ENCODE peak calls at places on chromosomes 12 and 14, in five cellular contexts. R is tibial nerve, I is erythroblast, Z is body of pancreas, Q is transverse colon. Y is an unnamed sample.

GRCh38 chr14:42869681-42870080 is 1263.0 kb downstream of the LRFN5 start:
- DNase-seq in R (no peak), I (no peak), Z (no peak), Q (no peak), Y (no peak)

GRCh38 chr14:92635031-92635430 is 113.4 kb downstream of the LGMN start:
- DNase-seq in R (no peak), I (no peak), Z (no peak), Q (no peak), Y (no peak)

GRCh38 chr12:57461326-57461903 is 1.8 kb downstream of the GLI1 start:
- DNase-seq in R (peak), I (peak), Z (no peak), Q (peak), Y (peak)

GRCh38 chr12:50862316-50862715 is 19.6 kb downstream of the TMPRSS12 start:
- DNase-seq in R (no peak), I (no peak), Z (no peak), Q (no peak), Y (peak)

GRCh38 chr12:80708535-80709328 is 1.3 kb downstream of the MYF6 start:
- DNase-seq in R (no peak), I (no peak), Z (no peak), Q (no peak), Y (no peak)

GRCh38 chr14:23578560-23579310 is at the start of gene JPH4:
- DNase-seq in R (no peak), I (no peak), Z (no peak), Q (no peak), Y (peak)

GRCh38 chr12:115149279-115149678 is 465.3 kb upstream of the TBX3 start:
- DNase-seq in R (no peak), I (no peak), Z (no peak), Q (no peak), Y (no peak)

GRCh38 chr12:29023436-29024076 is 125.5 kb upstream of the FAR2 start:
- DNase-seq in R (no peak), I (no peak), Z (no peak), Q (no peak), Y (no peak)

GRCh38 chr12:52070243-52070925 is 606 bp downstream of the ATG101 start:
- DNase-seq in R (no peak), I (peak), Z (no peak), Q (no peak), Y (no peak)

GRCh38 chr12:108634225-108634795 is 616 bp upstream of the SELPLG start:
- DNase-seq in R (no peak), I (peak), Z (no peak), Q (peak), Y (no peak)

GRCh38 chr14:52792097-52792415 is 649 bp upstream of the GNPNAT1 start:
- DNase-seq in R (no peak), I (no peak), Z (no peak), Q (no peak), Y (no peak)

GRCh38 chr12:128259556-128260070 is 7.4 kb upstream of the TMEM132C start:
- DNase-seq in R (no peak), I (peak), Z (peak), Q (no peak), Y (peak)

GRCh38 chr12:90908465-90908864 is 46.5 kb downstream of the CCER1 start:
- DNase-seq in R (no peak), I (no peak), Z (no peak), Q (no peak), Y (peak)

GRCh38 chr12:81077329-81077685 is 572 bp upstream of the ACSS3 start:
- DNase-seq in R (no peak), I (no peak), Z (no peak), Q (no peak), Y (peak)

GRCh38 chr14:58816416-58817115 is 178.8 kb downstream of the DACT1 start:
- DNase-seq in R (no peak), I (no peak), Z (no peak), Q (no peak), Y (no peak)

GRCh38 chr14:22558221-22558913 is 30.7 kb downstream of the DAD1 start:
- DNase-seq in R (no peak), I (peak), Z (no peak), Q (no peak), Y (no peak)

GRCh38 chr12:113244015-113244983 is 23.0 kb downstream of the TPCN1 start:
- DNase-seq in R (peak), I (no peak), Z (peak), Q (peak), Y (no peak)

GRCh38 chr14:38882533-38882932 is 220.5 kb downstream of the SEC23A start:
- DNase-seq in R (no peak), I (no peak), Z (no peak), Q (no peak), Y (no peak)

GRCh38 chr12:131052891-131053290 is 99.2 kb downstream of the ADGRD1 start:
- DNase-seq in R (no peak), I (no peak), Z (no peak), Q (no peak), Y (no peak)

GRCh38 chr14:32603992-32604391 is 274.9 kb downstream of the AKAP6 start:
- DNase-seq in R (no peak), I (no peak), Z (no peak), Q (no peak), Y (no peak)

GRCh38 chr12:180445-180844 is 33.5 kb downstream of the SLC6A12 start:
- DNase-seq in R (peak), I (peak), Z (no peak), Q (peak), Y (no peak)

GRCh38 chr12:132775502-132776233 is 14.0 kb upstream of the ANKLE2 start:
- DNase-seq in R (no peak), I (no peak), Z (no peak), Q (no peak), Y (no peak)

DNA sequence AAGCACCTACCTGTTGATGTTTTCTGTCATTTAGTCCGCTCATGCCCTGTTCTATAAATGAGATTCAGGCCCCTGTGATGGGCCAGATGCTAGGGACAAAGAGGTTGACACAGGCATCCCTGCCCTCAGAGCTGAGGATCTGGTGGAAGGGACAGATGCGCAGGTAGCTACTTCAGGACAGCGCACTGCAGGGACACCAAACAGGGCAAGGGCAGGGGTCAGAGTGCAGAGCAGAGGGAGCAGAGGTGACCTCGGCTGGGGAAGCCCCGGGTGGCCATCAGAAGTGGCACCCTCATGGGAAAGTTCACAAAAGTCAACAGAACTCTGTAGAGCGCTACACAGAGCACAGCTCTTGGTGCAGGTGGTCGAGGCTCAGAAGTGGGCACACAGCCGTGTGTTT is 5.6 kb upstream of the PNMA1 start:
- DNase-seq in R (no peak), I (no peak), Z (no peak), Q (no peak), Y (no peak)
- TF ChIP-seq POLR2A in R (no peak), I (no peak), Z (no peak), Q (no peak), Y (no peak)

GRCh38 chr14:100365741-100366140 is 42.6 kb downstream of the SLC25A47 start:
- DNase-seq in R (no peak), I (no peak), Z (no peak), Q (no peak), Y (no peak)

GRCh38 chr14:100372357-100373048 is 49.4 kb downstream of the SLC25A47 start:
- DNase-seq in R (no peak), I (peak), Z (no peak), Q (no peak), Y (no peak)

GRCh38 chr14:100370003-100370402 is 46.9 kb downstream of the SLC25A47 start:
- DNase-seq in R (no peak), I (no peak), Z (no peak), Q (no peak), Y (no peak)

GRCh38 chr14:100371773-100372172 is 48.6 kb downstream of the SLC25A47 start:
- DNase-seq in R (no peak), I (no peak), Z (no peak), Q (no peak), Y (no peak)

GRCh38 chr14:100369019-100369418 is 45.9 kb downstream of the SLC25A47 start:
- DNase-seq in R (no peak), I (no peak), Z (no peak), Q (no peak), Y (no peak)
- TF ChIP-seq POLR2A in R (no peak), I (no peak), Z (no peak), Q (no peak), Y (no peak)

DNA sequence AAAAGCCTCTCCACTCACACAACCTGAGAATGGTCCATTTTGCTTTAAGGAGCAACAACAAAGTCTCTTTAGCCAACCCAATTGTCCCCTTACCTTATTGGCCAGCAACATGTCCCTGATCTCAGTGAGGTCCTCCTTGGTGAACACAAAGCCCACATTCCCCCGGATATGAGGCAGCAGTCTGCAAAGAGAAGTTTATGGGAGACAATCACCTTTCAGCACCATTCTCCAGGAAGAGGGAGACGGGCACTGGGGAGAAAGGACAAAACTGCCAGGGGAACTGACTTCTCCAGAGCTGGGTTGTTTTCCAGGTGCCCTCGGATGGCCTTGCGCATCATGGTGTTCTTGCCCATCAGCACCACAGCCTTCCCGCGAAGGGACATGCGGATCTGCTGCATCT is 1.9 kb downstream of the RPLP0 start:
- DNase-seq in R (no peak), I (no peak), Z (no peak), Q (no peak), Y (no peak)
- TF ChIP-seq POLR2A in R (no peak), I (no peak), Z (no peak), Q (no peak), Y (no peak)

GRCh38 chr12:6327159-6327558 is 14.7 kb downstream of the TNFRSF1A start:
- DNase-seq in R (no peak), I (no peak), Z (no peak), Q (no peak), Y (no peak)

GRCh38 chr12:6329693-6330045 is 12.2 kb downstream of the TNFRSF1A start:
- DNase-seq in R (no peak), I (no peak), Z (no peak), Q (no peak), Y (no peak)

GRCh38 chr12:6327591-6328041 is 14.3 kb downstream of the TNFRSF1A start:
- DNase-seq in R (no peak), I (no peak), Z (no peak), Q (no peak), Y (no peak)

GRCh38 chr12:6328945-6329692 is 12.8 kb downstream of the TNFRSF1A start:
- DNase-seq in R (no peak), I (no peak), Z (no peak), Q (no peak), Y (no peak)

DNA sequence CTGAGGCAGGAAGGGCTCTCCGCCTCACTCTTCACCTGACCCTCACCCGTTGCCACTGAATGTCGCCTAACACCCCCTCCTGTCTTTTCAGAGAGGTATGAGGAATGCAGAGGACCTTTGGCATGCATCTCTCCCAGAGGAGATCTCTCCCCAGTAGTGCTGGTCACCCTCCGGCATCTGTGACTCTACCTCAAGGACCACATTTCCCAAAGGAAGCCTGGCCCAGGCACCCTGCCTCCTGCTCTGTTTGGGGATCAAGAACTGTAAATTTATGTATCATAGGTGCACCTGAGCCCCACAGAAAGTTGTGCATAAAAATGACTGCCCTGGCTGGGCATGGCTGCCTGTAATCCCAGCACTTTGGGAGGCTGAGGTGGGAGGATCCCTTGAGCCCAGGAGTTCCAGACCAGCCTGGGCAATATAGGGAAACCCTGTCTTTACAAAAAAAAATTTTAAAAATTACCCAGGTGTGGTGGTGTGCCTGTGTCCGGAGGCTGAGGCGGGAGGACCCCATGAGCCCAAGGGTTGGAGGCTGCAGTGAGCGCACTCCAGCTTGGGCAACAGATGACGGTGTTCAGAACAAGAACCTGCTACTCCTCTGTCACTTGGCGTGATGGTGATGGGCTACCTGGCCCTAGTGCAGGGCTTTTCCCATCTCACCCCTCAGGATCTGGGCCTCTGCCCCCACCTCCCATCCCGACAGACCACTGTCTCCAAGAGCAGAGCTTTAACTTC is 13.7 kb downstream of the TNFRSF1A start:
- DNase-seq in R (no peak), I (no peak), Z (no peak), Q (no peak), Y (no peak)
- TF ChIP-seq POLR2A in R (no peak), I (no peak), Z (no peak), Q (no peak), Y (no peak)

DNA sequence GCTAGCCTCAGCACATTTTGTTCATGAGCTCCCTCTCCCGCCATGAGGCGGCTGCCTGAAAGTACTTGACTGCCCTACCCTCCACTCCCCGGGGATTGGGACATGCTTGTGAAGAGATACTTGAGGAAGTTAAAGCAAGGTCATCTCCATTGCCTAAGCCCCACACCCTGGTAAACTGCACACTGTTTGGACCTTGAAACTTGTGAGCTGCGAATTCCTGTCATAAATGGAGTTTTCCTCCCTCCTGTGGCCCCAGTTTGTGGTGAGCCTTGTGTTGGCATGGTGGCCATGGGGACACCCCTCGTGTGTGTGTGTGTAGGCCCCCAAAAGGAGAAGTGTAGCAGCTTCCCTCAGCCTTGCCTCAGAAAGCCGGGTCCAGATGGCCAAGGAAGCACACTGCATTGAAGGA is 395.5 kb downstream of the ZFP36L1 start:
- DNase-seq in R (no peak), I (no peak), Z (no peak), Q (peak), Y (no peak)
- TF ChIP-seq POLR2A in R (no peak), I (no peak), Z (peak), Q (peak), Y (no peak)

GRCh38 chr14:75340921-75341320 is 62.3 kb downstream of the FOS start:
- DNase-seq in R (peak), I (no peak), Z (peak), Q (peak), Y (no peak)
- TF ChIP-seq POLR2A in R (peak), I (no peak), Z (peak), Q (peak), Y (no peak)

DNA sequence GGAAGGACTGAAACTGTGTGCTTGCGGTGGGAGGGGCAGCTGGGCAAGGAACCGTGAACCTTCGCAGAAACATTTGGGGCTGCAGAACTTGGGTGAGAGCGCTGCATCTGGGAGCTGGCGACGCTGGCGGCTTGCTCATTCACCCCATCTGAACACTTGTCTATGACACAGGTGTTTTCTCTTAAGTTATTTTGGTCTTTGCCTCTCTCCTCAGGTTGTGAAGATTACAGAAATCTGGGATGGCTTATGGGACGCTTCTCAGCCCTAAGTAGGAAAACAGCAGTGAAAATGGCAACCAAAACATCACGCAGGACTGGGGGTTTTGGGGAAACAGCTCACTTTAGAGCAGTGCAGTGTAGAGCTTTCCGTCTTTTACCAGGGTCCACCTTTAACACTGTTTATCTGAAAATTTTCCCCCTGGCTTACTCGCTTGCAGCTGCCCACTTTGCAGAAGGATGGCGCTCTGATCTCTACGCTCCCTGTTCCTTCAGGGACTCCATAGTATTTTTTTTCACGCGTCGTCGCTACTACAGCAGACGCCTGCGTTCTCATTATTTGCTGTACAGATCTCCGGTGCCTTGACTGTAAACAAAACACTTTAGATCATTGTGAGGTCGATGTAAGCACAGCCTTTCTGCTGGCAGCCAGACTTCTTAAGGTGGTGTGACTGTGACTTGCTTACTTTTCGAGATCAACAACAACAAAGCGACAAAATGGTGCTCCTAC is 2.7 kb upstream of the CDKN1B start:
- DNase-seq in R (no peak), I (peak), Z (peak), Q (peak), Y (no peak)
- TF ChIP-seq POLR2A in R (peak), I (peak), Z (peak), Q (peak), Y (no peak)

DNA sequence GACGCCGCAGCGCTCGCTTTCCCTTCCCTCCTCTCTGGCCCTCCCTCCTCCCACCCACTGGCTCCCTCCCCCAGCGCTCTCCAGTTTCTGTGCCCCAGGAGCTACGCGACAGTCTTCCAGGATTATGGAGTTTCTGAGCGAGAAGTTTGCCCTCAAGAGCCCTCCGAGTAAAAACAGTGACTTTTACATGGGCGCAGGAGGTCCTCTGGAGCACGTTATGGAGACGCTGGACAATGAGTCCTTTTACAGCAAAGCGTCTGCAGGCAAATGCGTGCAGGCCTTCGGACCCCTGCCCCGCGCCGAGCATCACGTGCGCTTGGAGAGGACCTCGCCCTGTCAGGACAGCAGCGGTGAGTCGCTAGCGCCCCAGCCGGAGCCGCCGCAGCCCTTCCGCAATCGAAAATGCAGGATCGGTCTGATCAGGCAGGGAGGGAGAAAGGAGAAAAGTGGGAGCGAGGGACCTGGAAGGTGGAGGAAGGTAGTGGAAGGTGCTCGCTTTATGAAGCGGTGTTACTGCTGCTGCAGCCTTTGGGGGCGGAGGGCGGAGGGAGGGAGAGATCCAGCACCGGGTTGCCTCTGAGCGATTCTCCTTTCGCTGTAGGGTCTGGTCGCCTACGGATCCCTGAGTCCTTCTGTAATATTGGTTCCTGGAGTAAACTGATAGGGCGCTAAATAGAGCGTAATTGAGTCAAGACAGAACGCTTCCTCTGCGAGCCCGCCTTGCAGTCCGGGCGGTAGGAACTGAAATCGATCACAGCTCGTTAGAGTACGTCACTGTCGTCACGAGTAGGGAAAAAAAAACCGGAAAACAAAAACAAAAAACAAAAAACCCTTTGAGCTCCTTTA is at the start of gene ALX1:
- DNase-seq in R (no peak), I (peak), Z (no peak), Q (peak), Y (no peak)
- TF ChIP-seq POLR2A in R (no peak), I (no peak), Z (no peak), Q (no peak), Y (no peak)